ENCODE peak calls at places on chromosomes 5 and 9, in six cellular contexts. One of them, this sample, is unnamed.

GRCh38 chr9:16358751-16359150 is 511.7 kb downstream of the BNC2 start:
- DNase-seq in stomach: no peak
- DNase-seq in breast epithelium: no peak
- DNase-seq in transverse colon: no peak
- DNase-seq in A673: no peak
- DNase-seq in ovary: no peak
- DNase-seq in this sample: no peak

GRCh38 chr5:177362871-177363507 is 5.3 kb downstream of the RGS14 start:
- DNase-seq in stomach: peak; percentile 78
- DNase-seq in breast epithelium: peak; percentile 40
- DNase-seq in transverse colon: peak; percentile 81
- DNase-seq in A673: peak; percentile 61
- DNase-seq in ovary: peak; percentile 78
- DNase-seq in this sample: no peak

GRCh38 chr5:93603711-93604118 is 20.7 kb downstream of the NR2F1 start:
- DNase-seq in stomach: no peak
- DNase-seq in breast epithelium: no peak
- DNase-seq in transverse colon: no peak
- DNase-seq in A673: no peak
- DNase-seq in ovary: no peak
- DNase-seq in this sample: no peak

GRCh38 chr9:108674766-108675530 is 180.8 kb downstream of the ACTL7B start:
- DNase-seq in stomach: no peak
- DNase-seq in breast epithelium: no peak
- DNase-seq in transverse colon: no peak
- DNase-seq in A673: no peak
- DNase-seq in ovary: no peak
- DNase-seq in this sample: peak; percentile 17

GRCh38 chr5:58926549-58926948 is 343.7 kb downstream of the RAB3C start:
- DNase-seq in stomach: no peak
- DNase-seq in breast epithelium: no peak
- DNase-seq in transverse colon: no peak
- DNase-seq in A673: no peak
- DNase-seq in ovary: no peak
- DNase-seq in this sample: no peak

GRCh38 chr5:38742821-38743220 is 103.0 kb upstream of the OSMR start:
- DNase-seq in stomach: no peak
- DNase-seq in breast epithelium: no peak
- DNase-seq in transverse colon: no peak
- DNase-seq in A673: no peak
- DNase-seq in ovary: no peak
- DNase-seq in this sample: no peak

GRCh38 chr5:93117753-93118531 is 463.1 kb downstream of the NR2F1-AS1 start:
- DNase-seq in stomach: no peak
- DNase-seq in breast epithelium: no peak
- DNase-seq in transverse colon: no peak
- DNase-seq in A673: no peak
- DNase-seq in ovary: no peak
- DNase-seq in this sample: no peak

GRCh38 chr5:159010611-159011497 is 88.9 kb downstream of the EBF1 start:
- DNase-seq in stomach: no peak
- DNase-seq in breast epithelium: no peak
- DNase-seq in transverse colon: no peak
- DNase-seq in A673: peak; percentile 25
- DNase-seq in ovary: no peak
- DNase-seq in this sample: no peak

GRCh38 chr9:112404367-112404979 is 24.6 kb downstream of the HSDL2 start:
- DNase-seq in stomach: no peak
- DNase-seq in breast epithelium: no peak
- DNase-seq in transverse colon: no peak
- DNase-seq in A673: peak; percentile 14
- DNase-seq in ovary: no peak
- DNase-seq in this sample: no peak

GRCh38 chr5:128116445-128116844 is 32.9 kb downstream of the SLC12A2 start:
- DNase-seq in stomach: no peak
- DNase-seq in breast epithelium: no peak
- DNase-seq in transverse colon: no peak
- DNase-seq in A673: no peak
- DNase-seq in ovary: no peak
- DNase-seq in this sample: no peak

GRCh38 chr9:109766351-109766750 is 13.6 kb upstream of the PALM2AKAP2 start:
- DNase-seq in stomach: no peak
- DNase-seq in breast epithelium: no peak
- DNase-seq in transverse colon: no peak
- DNase-seq in A673: no peak
- DNase-seq in ovary: no peak
- DNase-seq in this sample: no peak

GRCh38 chr5:150905312-150905683 is 518 bp upstream of the ZNF300 start:
- DNase-seq in stomach: no peak
- DNase-seq in breast epithelium: no peak
- DNase-seq in transverse colon: no peak
- DNase-seq in A673: no peak
- DNase-seq in ovary: no peak
- DNase-seq in this sample: no peak

GRCh38 chr5:144205141-144205551 is 34.5 kb downstream of the KCTD16 start:
- DNase-seq in stomach: no peak
- DNase-seq in breast epithelium: no peak
- DNase-seq in transverse colon: no peak
- DNase-seq in A673: peak; percentile 32
- DNase-seq in ovary: peak; percentile 30
- DNase-seq in this sample: no peak

GRCh38 chr9:111178361-111179043 is 140.2 kb upstream of the LPAR1 start:
- DNase-seq in stomach: no peak
- DNase-seq in breast epithelium: no peak
- DNase-seq in transverse colon: no peak
- DNase-seq in A673: no peak
- DNase-seq in ovary: no peak
- DNase-seq in this sample: no peak

DNA sequence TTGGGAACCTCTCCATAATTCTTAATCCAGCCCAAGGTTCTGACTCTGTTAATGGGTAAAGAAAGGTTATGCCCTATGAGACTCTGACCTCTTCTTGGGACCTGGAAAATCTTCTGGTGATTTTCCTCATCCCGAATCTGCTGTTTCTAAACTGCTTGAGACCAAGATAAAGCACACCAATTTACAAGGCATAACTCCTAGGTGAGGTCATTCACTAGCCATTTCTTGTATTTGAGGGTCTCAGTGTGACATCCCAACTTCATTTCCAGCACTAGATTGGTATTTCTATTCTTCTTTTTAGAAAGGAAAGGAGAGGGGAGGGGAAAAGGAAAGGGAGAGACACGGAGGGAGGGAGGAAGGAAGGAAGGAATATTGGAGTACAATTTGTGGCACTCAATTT is 51.6 kb downstream of the SLC1A1 start:
- DNase-seq in stomach: no peak
- DNase-seq in breast epithelium: no peak
- DNase-seq in transverse colon: no peak
- DNase-seq in A673: peak; percentile 17
- DNase-seq in ovary: no peak
- DNase-seq in this sample: no peak
- H3K27ac ChIP-seq in stomach: no peak overlapping the region
- H3K27ac ChIP-seq in breast epithelium: no peak overlapping the region
- H3K27ac ChIP-seq in transverse colon: no peak overlapping the region
- H3K27ac ChIP-seq in A673: no peak overlapping the region
- H3K27ac ChIP-seq in ovary: no peak overlapping the region
- H3K27ac ChIP-seq in this sample: no peak overlapping the region

DNA sequence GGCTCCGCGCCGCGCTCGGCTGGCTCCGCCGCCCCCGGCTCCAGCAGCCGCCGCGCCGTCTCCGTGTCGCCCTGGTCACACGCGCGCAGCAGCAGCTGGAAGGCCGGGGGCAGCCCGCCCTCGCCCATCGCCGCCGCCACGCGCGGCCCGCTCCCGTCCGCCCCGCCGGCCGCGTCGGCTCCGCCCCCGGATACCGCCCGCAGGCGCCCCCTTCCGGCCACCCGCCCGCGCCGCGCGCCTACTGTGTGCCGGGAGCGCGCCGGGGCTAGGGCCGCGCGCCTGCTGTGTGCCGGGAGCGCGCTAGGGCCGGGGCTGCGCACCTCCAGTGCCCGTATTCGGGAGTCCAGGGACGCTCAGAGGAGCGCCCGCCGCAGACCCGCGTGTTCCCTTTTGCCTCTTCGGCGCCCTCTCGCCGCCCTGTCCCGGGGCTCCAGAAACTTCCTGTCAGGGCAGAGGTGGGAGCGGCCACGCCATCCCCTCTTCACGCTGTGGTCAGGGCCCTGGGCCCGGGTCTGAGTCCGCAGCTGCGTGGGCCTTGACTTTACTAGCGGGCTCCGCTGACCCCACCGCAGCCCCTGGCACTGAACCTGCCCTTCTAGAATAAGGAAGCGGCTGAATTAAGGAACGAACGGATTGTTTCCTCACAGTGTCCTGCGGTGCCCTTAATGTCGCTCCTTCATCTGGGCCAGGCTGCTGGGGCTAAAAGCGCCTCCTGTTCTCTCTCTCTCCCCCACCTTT is at the start of gene ANKS6:
- DNase-seq in stomach: peak; percentile 91
- DNase-seq in breast epithelium: peak; percentile 25
- DNase-seq in transverse colon: peak; percentile 89
- DNase-seq in A673: peak; percentile 79
- DNase-seq in ovary: peak; percentile 91
- DNase-seq in this sample: peak; percentile 82
- TF ChIP-seq CTCF in stomach: no peak
- TF ChIP-seq CTCF in breast epithelium: no peak
- TF ChIP-seq CTCF in transverse colon: no peak
- TF ChIP-seq CTCF in A673: no peak
- TF ChIP-seq CTCF in ovary: no peak
- TF ChIP-seq CTCF in this sample: peak; percentile 23

DNA sequence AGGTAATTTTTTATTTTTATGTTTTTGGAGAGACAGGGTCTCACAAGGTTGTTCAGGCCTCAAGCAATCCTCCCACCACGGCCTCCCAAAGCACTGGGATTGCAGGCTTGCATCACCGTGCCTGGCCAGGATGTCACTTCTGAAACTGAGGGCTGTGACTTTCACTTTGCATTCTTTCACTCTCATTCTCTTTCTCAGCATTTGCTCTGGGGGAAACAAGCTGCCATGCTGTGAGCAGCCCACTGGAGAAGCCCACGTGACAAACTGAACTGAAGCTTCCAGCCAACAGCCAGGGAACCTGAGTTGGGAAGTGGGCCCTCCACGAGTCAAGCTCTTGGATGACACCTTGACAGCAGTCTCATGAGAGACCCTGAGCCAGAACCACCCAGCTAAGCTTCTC is 109.4 kb downstream of the C5orf15 start:
- DNase-seq in stomach: peak; percentile 21
- DNase-seq in breast epithelium: no peak
- DNase-seq in transverse colon: no peak
- DNase-seq in A673: no peak
- DNase-seq in ovary: no peak
- DNase-seq in this sample: peak; percentile 26
- H3K4me3 ChIP-seq in stomach: no peak overlapping the region
- H3K4me3 ChIP-seq in breast epithelium: no peak overlapping the region
- H3K4me3 ChIP-seq in transverse colon: no peak overlapping the region
- H3K4me3 ChIP-seq in A673: no peak overlapping the region
- H3K4me3 ChIP-seq in ovary: no peak overlapping the region
- H3K4me3 ChIP-seq in this sample: no peak overlapping the region

GRCh38 chr9:114469091-114469853 is 36.0 kb downstream of the WHRN start:
- DNase-seq in stomach: no peak
- DNase-seq in breast epithelium: no peak
- DNase-seq in transverse colon: no peak
- DNase-seq in A673: no peak
- DNase-seq in ovary: no peak
- DNase-seq in this sample: peak; percentile 31

GRCh38 chr9:114470121-114470520 is 35.2 kb downstream of the WHRN start:
- DNase-seq in stomach: no peak
- DNase-seq in breast epithelium: no peak
- DNase-seq in transverse colon: no peak
- DNase-seq in A673: no peak
- DNase-seq in ovary: no peak
- DNase-seq in this sample: no peak

GRCh38 chr9:114465906-114466900 is 39.1 kb downstream of the WHRN start:
- DNase-seq in stomach: peak; percentile 45
- DNase-seq in breast epithelium: no peak
- DNase-seq in transverse colon: no peak
- DNase-seq in A673: no peak
- DNase-seq in ovary: peak; percentile 69
- DNase-seq in this sample: peak; percentile 58

GRCh38 chr9:114467226-114467750 is 38.0 kb downstream of the WHRN start:
- DNase-seq in stomach: no peak
- DNase-seq in breast epithelium: no peak
- DNase-seq in transverse colon: no peak
- DNase-seq in A673: no peak
- DNase-seq in ovary: no peak
- DNase-seq in this sample: peak; percentile 45

GRCh38 chr9:114467910-114468309 is 37.4 kb downstream of the WHRN start:
- DNase-seq in stomach: no peak
- DNase-seq in breast epithelium: no peak
- DNase-seq in transverse colon: no peak
- DNase-seq in A673: no peak
- DNase-seq in ovary: no peak
- DNase-seq in this sample: no peak
- H3K27ac ChIP-seq in stomach: no peak overlapping the region
- H3K27ac ChIP-seq in breast epithelium: no peak overlapping the region
- H3K27ac ChIP-seq in transverse colon: no peak overlapping the region
- H3K27ac ChIP-seq in A673: no peak overlapping the region
- H3K27ac ChIP-seq in ovary: no peak overlapping the region
- H3K27ac ChIP-seq in this sample: no peak overlapping the region

DNA sequence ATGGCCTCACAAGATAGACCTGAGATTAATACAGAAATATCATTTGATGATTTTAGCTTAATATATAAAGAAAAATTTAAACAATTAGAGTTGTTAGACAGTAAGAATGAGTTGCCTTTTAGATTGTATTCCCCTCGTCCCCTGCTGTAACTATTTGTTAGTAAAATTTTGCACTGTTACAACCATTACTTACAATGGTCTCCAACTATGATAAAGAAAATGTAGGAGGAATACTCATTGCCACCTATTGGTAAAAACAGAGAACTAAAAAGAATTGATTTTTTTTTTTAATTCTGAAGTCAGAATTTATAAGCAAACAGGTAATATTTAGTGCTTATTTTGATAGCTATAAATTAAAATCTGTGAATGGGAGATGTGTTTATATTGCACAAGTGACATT is 937.6 kb downstream of the TLE4 start:
- DNase-seq in stomach: no peak
- DNase-seq in breast epithelium: no peak
- DNase-seq in transverse colon: no peak
- DNase-seq in A673: no peak
- DNase-seq in ovary: no peak
- DNase-seq in this sample: no peak
- TF ChIP-seq CTCF in stomach: no peak
- TF ChIP-seq CTCF in breast epithelium: no peak
- TF ChIP-seq CTCF in transverse colon: no peak
- TF ChIP-seq CTCF in A673: no peak
- TF ChIP-seq CTCF in ovary: no peak
- TF ChIP-seq CTCF in this sample: no peak